ENCODE peak calls at places on chromosome 14, in ten cellular contexts. J, Z, G, K, S, H, X, O, N and F are unnamed samples.

GRCh38 chr14:91521058-91521721 is 11.1 kb upstream of the PPP4R3A start:
- DNase-seq in J (no peak), Z (peak), G (no peak), K (no peak), S (no peak), H (no peak), X (no peak), O (no peak), N (no peak), F (no peak)

GRCh38 chr14:76329150-76329881 is 46.6 kb upstream of the ESRRB start:
- DNase-seq in J (no peak), Z (no peak), G (no peak), K (no peak), S (no peak), H (no peak), X (no peak), O (no peak), N (no peak), F (no peak)

GRCh38 chr14:74502236-74503019 is 8.9 kb downstream of the ISCA2 start:
- DNase-seq in J (no peak), Z (peak), G (peak), K (peak), S (no peak), H (peak), X (no peak), O (no peak), N (peak), F (peak)

GRCh38 chr14:89268514-89268913 is 148.5 kb downstream of the FOXN3 start:
- DNase-seq in J (no peak), Z (no peak), G (no peak), K (no peak), S (no peak), H (no peak), X (no peak), O (no peak), N (no peak), F (no peak)

GRCh38 chr14:69043598-69044267 is 64.6 kb upstream of the ACTN1 start:
- DNase-seq in J (peak), Z (peak), G (peak), K (no peak), S (no peak), H (peak), X (no peak), O (no peak), N (peak), F (peak)

GRCh38 chr14:60266021-60266937 is 17.3 kb downstream of the PPM1A start:
- DNase-seq in J (no peak), Z (no peak), G (peak), K (peak), S (no peak), H (peak), X (no peak), O (no peak), N (peak), F (peak)

GRCh38 chr14:105864651-105865265 is 338.4 kb downstream of the TMEM121 start:
- DNase-seq in J (peak), Z (no peak), G (no peak), K (no peak), S (peak), H (no peak), X (no peak), O (peak), N (no peak), F (no peak)

GRCh38 chr14:77892381-77892871 is 92.5 kb downstream of the ADCK1 start:
- DNase-seq in J (no peak), Z (no peak), G (peak), K (no peak), S (no peak), H (peak), X (no peak), O (peak), N (no peak), F (peak)

GRCh38 chr14:68408680-68409079 is 384.2 kb downstream of the ZFP36L1 start:
- DNase-seq in J (no peak), Z (no peak), G (peak), K (no peak), S (no peak), H (peak), X (no peak), O (no peak), N (no peak), F (no peak)

GRCh38 chr14:33617154-33617553 is 333.7 kb downstream of the EGLN3 start:
- DNase-seq in J (no peak), Z (no peak), G (peak), K (no peak), S (no peak), H (peak), X (no peak), O (no peak), N (peak), F (peak)

GRCh38 chr14:80850197-80850814 is 91.2 kb downstream of the CEP128 start:
- DNase-seq in J (no peak), Z (no peak), G (peak), K (no peak), S (no peak), H (peak), X (no peak), O (no peak), N (peak), F (peak)

GRCh38 chr14:31927348-31927826 is 149.7 kb upstream of the ARHGAP5 start:
- DNase-seq in J (peak), Z (no peak), G (peak), K (peak), S (no peak), H (peak), X (no peak), O (peak), N (peak), F (peak)

GRCh38 chr14:94291159-94291905 is 1.7 kb downstream of the SERPINA10 start:
- DNase-seq in J (no peak), Z (no peak), G (no peak), K (no peak), S (no peak), H (no peak), X (no peak), O (no peak), N (no peak), F (no peak)

GRCh38 chr14:103724116-103724515 is 8.5 kb downstream of the ZFYVE21 start:
- DNase-seq in J (peak), Z (no peak), G (peak), K (no peak), S (peak), H (peak), X (peak), O (peak), N (peak), F (no peak)

GRCh38 chr14:65344011-65344410 is 68.5 kb upstream of the FUT8 start:
- DNase-seq in J (no peak), Z (no peak), G (no peak), K (no peak), S (no peak), H (no peak), X (no peak), O (no peak), N (no peak), F (no peak)

GRCh38 chr14:77175843-77176242 is 5.8 kb upstream of the TMEM63C start:
- DNase-seq in J (no peak), Z (no peak), G (no peak), K (no peak), S (no peak), H (no peak), X (no peak), O (no peak), N (no peak), F (no peak)

DNA sequence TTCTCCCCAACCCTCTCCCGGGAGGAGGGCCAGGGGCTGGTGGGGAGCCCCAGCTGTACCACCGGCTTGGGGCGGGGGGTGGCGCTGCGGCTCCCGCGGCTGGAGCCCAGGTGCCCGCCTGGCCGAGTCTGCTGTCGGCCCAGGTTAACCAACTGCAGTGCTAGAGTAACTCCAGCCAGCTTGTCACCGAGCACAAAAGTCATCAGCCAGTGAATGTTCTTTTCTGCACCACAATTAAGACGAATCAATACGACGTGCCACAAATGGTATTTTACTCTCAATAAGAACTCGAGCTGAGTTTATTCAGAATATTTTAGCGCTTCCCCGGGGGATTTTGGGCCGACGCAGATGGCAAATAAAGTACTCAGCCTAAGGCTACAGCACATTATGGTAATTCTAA is 83.3 kb downstream of the BCL11B start:
- DNase-seq in J (no peak), Z (no peak), G (no peak), K (no peak), S (no peak), H (no peak), X (no peak), O (no peak), N (no peak), F (no peak)
- TF ChIP-seq CTCF in J (no peak), Z (no peak), G (no peak), K (no peak), S (no peak), H (no peak), X (peak), O (no peak), N (peak), F (no peak)

GRCh38 chr14:79745046-79745445 is 466.3 kb downstream of the DIO2 start:
- DNase-seq in J (no peak), Z (no peak), G (no peak), K (no peak), S (no peak), H (peak), X (no peak), O (no peak), N (no peak), F (no peak)
- TF ChIP-seq CTCF in J (no peak), Z (no peak), G (no peak), K (no peak), S (no peak), H (no peak), X (no peak), O (no peak), N (no peak), F (no peak)

DNA sequence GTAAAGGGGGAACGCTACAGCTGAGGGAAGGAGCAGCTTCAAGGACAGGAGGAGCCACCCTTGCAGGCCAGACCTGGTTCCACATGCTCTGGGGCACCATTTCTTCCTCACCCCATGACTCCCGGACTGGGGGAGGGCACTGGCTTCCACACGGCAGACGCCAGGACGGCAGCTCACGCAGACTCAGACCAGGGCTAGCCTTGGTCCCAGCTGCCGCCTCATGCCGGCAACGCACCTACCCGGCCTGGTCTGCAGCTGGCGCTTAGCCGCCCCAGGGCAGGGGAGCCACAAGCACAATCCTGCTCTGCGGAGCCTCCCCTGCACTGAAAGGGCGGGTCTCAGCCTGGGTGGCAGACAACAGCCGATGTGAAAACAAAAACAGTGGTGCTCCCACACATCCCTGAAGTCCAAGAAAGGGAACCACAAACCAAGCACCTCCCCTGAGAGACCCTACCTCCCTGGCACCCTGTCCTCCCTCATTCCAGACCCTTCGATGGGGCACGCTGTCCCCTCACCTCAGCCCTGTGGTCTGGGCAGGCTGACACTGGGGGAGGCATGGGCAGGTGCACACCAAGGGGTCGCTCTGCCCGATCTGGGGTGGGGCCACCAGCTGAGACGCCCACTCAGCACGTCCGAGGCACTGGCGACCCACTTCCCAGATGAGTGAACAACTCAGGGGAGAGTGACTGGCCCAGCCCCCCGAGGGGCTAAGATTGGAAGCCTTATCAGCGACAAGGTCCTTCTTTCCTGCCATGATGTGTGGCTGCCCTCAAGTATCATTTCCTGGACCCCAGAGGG is 65.0 kb downstream of the CHGA start:
- DNase-seq in J (peak), Z (no peak), G (no peak), K (no peak), S (peak), H (no peak), X (peak), O (no peak), N (no peak), F (no peak)
- TF ChIP-seq CTCF in J (no peak), Z (no peak), G (no peak), K (no peak), S (no peak), H (no peak), X (no peak), O (no peak), N (no peak), F (no peak)

DNA sequence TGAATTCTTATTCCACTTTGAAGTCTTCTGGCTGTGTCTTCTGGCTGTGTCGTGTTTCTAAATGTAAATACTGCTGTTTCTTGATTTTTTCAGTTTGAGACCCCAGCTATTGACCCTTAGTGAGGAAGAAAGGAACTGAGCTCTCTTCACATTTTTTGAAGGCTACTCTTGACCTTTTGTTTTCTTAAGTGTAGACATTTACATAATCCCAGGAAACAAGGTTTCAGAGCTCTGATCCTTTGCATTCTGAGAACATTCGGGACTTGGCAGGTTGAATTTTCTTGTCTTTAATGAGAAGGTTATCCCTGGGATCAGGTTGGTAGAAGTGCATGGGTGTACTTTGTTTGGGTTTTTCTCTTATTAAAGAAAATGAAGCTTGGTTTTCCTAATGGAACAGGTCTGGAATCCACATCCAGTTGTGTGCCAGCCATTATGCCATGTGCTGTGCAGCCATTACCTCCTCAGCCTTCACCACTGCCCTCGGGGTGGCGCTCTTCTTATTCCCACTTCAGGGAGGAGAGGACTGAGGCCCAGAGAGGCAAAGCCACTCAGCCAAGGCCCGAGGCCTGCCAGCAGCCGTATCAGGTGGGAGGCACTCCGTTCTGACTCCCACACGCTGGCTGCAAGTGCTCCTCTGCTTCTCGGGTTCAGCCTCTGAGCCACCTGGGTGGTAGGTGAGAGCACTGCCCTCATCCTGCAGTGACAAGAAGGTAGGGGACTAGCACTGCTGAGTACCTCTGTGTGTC is 120.9 kb downstream of the BEGAIN start:
- DNase-seq in J (no peak), Z (no peak), G (peak), K (no peak), S (peak), H (no peak), X (no peak), O (no peak), N (no peak), F (no peak)
- TF ChIP-seq CTCF in J (no peak), Z (no peak), G (no peak), K (no peak), S (no peak), H (no peak), X (no peak), O (no peak), N (no peak), F (no peak)

GRCh38 chr14:35401422-35401729 is 3.2 kb downstream of the NFKBIA start:
- DNase-seq in J (no peak), Z (no peak), G (no peak), K (no peak), S (no peak), H (no peak), X (no peak), O (no peak), N (no peak), F (no peak)

GRCh38 chr14:35400707-35401421 is 3.7 kb downstream of the NFKBIA start:
- DNase-seq in J (no peak), Z (peak), G (peak), K (no peak), S (no peak), H (no peak), X (peak), O (no peak), N (no peak), F (peak)

GRCh38 chr14:35403085-35403396 is 1.5 kb downstream of the NFKBIA start:
- DNase-seq in J (peak), Z (no peak), G (peak), K (no peak), S (peak), H (peak), X (peak), O (peak), N (no peak), F (peak)

GRCh38 chr14:35402323-35403084 is 2.0 kb downstream of the NFKBIA start:
- DNase-seq in J (no peak), Z (no peak), G (peak), K (no peak), S (peak), H (no peak), X (peak), O (no peak), N (no peak), F (peak)

GRCh38 chr14:35401853-35402252 is 2.7 kb downstream of the NFKBIA start:
- DNase-seq in J (peak), Z (no peak), G (peak), K (no peak), S (peak), H (peak), X (peak), O (peak), N (no peak), F (no peak)
- TF ChIP-seq CTCF in J (no peak), Z (no peak), G (no peak), K (no peak), S (no peak), H (no peak), X (no peak), O (no peak), N (no peak), F (no peak)

GRCh38 chr14:51242545-51243490 is 2.8 kb downstream of the TMX1 start:
- DNase-seq in J (no peak), Z (no peak), G (no peak), K (no peak), S (no peak), H (peak), X (no peak), O (no peak), N (no peak), F (no peak)
- TF ChIP-seq CTCF in J (no peak), Z (no peak), G (peak), K (no peak), S (no peak), H (no peak), X (no peak), O (no peak), N (no peak), F (no peak)

GRCh38 chr14:30875788-30876053 is 1.4 kb downstream of the COCH start:
- DNase-seq in J (no peak), Z (no peak), G (no peak), K (no peak), S (no peak), H (no peak), X (no peak), O (no peak), N (no peak), F (no peak)

GRCh38 chr14:30872602-30873001 is 1.8 kb upstream of the COCH start:
- DNase-seq in J (no peak), Z (no peak), G (no peak), K (no peak), S (no peak), H (no peak), X (no peak), O (no peak), N (no peak), F (no peak)

GRCh38 chr14:30873308-30874119 is 845 bp upstream of the COCH start:
- DNase-seq in J (no peak), Z (no peak), G (no peak), K (no peak), S (no peak), H (no peak), X (no peak), O (no peak), N (no peak), F (no peak)

GRCh38 chr14:30874999-30875787 is 834 bp downstream of the COCH start:
- DNase-seq in J (no peak), Z (no peak), G (no peak), K (peak), S (peak), H (no peak), X (peak), O (no peak), N (no peak), F (no peak)

DNA sequence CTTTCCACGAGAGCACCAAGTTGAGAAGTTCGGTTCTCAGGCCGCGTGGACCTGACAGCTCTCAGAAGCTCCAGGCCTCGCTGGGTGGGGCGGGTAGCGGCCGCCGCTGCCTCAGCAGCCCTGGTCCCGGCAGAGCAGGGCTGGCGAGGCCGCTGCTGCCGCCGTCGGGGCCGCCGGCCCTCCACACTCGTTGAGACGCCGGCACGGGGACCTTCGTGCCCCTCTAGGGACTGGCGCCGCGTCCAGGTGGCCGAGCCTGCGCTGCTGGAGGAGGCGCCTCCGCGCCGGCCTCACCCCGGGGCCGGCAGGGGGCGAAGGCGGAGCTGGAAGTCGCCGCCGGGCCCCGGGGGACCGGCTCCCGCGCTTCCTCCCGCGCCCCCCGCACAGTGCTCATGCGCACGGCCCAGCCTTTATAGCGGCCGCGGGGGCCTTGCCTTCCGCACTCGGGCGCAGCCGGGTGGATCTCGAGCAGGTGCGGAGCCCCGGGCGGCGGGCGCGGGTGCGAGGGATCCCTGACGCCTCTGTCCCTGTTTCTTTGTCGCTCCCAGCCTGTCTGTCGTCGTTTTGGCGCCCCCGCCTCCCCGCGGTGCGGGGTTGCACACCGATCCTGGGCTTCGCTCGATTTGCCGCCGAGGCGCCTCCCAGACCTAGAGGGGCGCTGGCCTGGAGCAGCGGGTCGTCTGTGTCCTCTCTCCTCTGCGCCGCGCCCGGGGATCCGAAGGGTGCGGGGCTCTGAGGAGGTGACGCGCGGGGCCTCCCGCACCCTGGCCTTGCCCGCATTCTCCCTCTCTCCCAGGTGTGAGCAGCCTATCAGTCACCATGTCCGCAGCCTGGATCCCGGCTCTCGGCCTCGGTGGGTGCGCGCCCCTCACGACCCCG is at the start of gene COCH:
- DNase-seq in J (peak), Z (peak), G (no peak), K (peak), S (peak), H (no peak), X (peak), O (peak), N (no peak), F (no peak)
- TF ChIP-seq CTCF in J (no peak), Z (peak), G (no peak), K (peak), S (no peak), H (no peak), X (peak), O (peak), N (no peak), F (peak)

GRCh38 chr14:54001189-54001878 is 44.7 kb upstream of the BMP4 start:
- DNase-seq in J (no peak), Z (no peak), G (no peak), K (peak), S (no peak), H (no peak), X (no peak), O (no peak), N (no peak), F (peak)
- TF ChIP-seq CTCF in J (no peak), Z (no peak), G (no peak), K (no peak), S (no peak), H (no peak), X (no peak), O (no peak), N (no peak), F (peak)